ENCODE peak calls at places on chromosome 16, in nine cellular contexts. C, M, R, N, K, U, L, Y and T are unnamed samples. For H3K4me1, the result is how much of the 10 kb centered on the place peaks cover.

GRCh38 chr16:87681990-87682570 is 79.8 kb downstream of the JPH3 start:
- DNase-seq in L (no peak), Y (no peak), U (no peak), N (peak), R (no peak), K (no peak), M (no peak), C (no peak), T (no peak)

GRCh38 chr16:29760567-29761279 is 14.9 kb upstream of the C16orf54 start:
- DNase-seq in K (peak), Y (no peak), U (no peak), N (no peak), C (no peak), M (no peak), L (no peak), R (no peak), T (no peak)

GRCh38 chr16:414395-415169 is 10.9 kb upstream of the RAB11FIP3 start:
- DNase-seq in Y (no peak), K (no peak), L (no peak), C (no peak), N (peak), R (no peak), U (no peak), M (no peak), T (no peak)

GRCh38 chr16:82761858-82762257 is 135.1 kb downstream of the CDH13 start:
- DNase-seq in U (no peak), K (peak), Y (no peak), L (no peak), R (no peak), M (no peak), C (no peak), N (no peak), T (no peak)

GRCh38 chr16:22327446-22327775 is 30.2 kb downstream of the POLR3E start:
- DNase-seq in M (no peak), C (no peak), N (no peak), U (no peak), K (no peak), Y (no peak), L (no peak), R (no peak), T (no peak)

GRCh38 chr16:50644730-50645129 is 36.4 kb downstream of the SNX20 start:
- DNase-seq in Y (peak), K (peak), L (peak), U (no peak), N (no peak), M (peak), C (no peak), R (no peak), T (no peak)

GRCh38 chr16:88005148-88005547 is 53.9 kb downstream of the BANP start:
- DNase-seq in N (peak), M (no peak), U (no peak), C (no peak), R (no peak), L (no peak), K (no peak), Y (no peak), T (no peak)

GRCh38 chr16:67419502-67419901 is 3.2 kb upstream of the ZDHHC1 start:
- DNase-seq in N (no peak), Y (no peak), C (no peak), L (no peak), K (no peak), U (no peak), R (no peak), M (no peak), T (no peak)

GRCh38 chr16:75320435-75320834 is 69.0 kb upstream of the BCAR1 start:
- DNase-seq in L (no peak), N (no peak), U (no peak), M (no peak), K (peak), R (no peak), C (no peak), Y (no peak), T (no peak)

GRCh38 chr16:85396879-85397871 is 215.9 kb upstream of the GSE1 start:
- DNase-seq in K (no peak), L (no peak), C (peak), N (peak), R (peak), U (no peak), Y (no peak), M (no peak), T (peak)

GRCh38 chr16:69563605-69564580 is 1.9 kb upstream of the NFAT5 start:
- DNase-seq in L (no peak), Y (no peak), R (no peak), N (no peak), C (no peak), K (no peak), U (no peak), M (no peak), T (no peak)

GRCh38 chr16:69567031-69567680 is 1.4 kb downstream of the NFAT5 start:
- DNase-seq in M (no peak), R (no peak), N (no peak), C (no peak), Y (no peak), U (no peak), K (peak), L (no peak), T (no peak)

GRCh38 chr16:69564845-69565610 is 738 bp upstream of the NFAT5 start:
- DNase-seq in R (no peak), K (no peak), U (no peak), L (no peak), Y (no peak), C (no peak), N (no peak), M (no peak), T (no peak)

GRCh38 chr16:69565611-69566436 is at the start of gene NFAT5:
- DNase-seq in C (peak), R (peak), K (peak), U (peak), Y (peak), N (peak), L (peak), M (peak), T (peak)

GRCh38 chr16:69566437-69567030 is 768 bp downstream of the NFAT5 start:
- DNase-seq in K (peak), M (peak), R (peak), C (peak), L (peak), U (no peak), Y (peak), N (peak), T (peak)
- TF ChIP-seq POLR2A in K (peak), M (no peak), R (no peak), C (peak), L (peak), U (no peak), Y (no peak), N (no peak), T (no peak)

GRCh38 chr16:4656221-4656620 is 31.6 kb downstream of the MGRN1 start:
- DNase-seq in R (no peak), L (no peak), U (no peak), M (no peak), Y (no peak), C (no peak), K (no peak), N (no peak), T (no peak)

GRCh38 chr16:4653981-4654380 is 29.4 kb downstream of the MGRN1 start:
- DNase-seq in M (no peak), L (peak), Y (peak), N (no peak), K (peak), U (no peak), R (no peak), C (no peak), T (no peak)

GRCh38 chr16:4655801-4656200 is 31.2 kb downstream of the MGRN1 start:
- DNase-seq in U (no peak), Y (no peak), K (no peak), M (no peak), R (no peak), L (no peak), N (no peak), C (no peak), T (no peak)

GRCh38 chr16:4654946-4655590 is 30.4 kb downstream of the MGRN1 start:
- DNase-seq in U (no peak), Y (no peak), N (no peak), R (no peak), K (no peak), M (no peak), C (no peak), L (no peak), T (no peak)

DNA sequence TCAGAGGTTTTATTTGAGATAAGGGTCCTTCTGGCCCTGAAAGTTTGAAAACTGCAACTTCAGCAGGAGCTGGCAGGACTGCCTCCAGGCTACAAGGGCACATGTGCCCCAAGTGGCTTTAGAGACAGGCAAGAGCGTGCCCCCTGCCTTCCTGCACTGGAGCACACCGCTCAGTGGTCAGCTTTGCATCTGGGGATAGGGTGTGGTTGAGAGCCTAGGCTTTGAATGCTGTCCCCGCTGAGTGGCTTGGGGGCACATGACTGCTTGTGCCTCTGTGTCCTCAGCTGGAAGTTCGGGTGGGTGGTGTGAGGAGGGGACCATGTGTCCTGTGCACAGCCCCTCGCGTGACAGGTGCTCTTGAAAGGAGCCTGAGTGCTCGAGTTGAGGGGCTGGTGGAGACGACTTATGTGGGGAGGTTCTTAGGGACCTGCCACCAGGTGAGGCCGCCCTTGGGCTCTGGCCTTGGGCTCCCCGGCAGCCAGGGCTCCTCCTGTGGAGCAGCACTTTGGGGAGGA is 29.8 kb downstream of the MGRN1 start:
- DNase-seq in M (no peak), L (no peak), K (peak), Y (peak), R (no peak), U (no peak), N (no peak), C (no peak), T (no peak)
- H3K4me1 ChIP-seq in M (under half), L (under half), K (under half), Y (half or more), R (under half), U (under half), N (under half), C (under half), T (under half)

GRCh38 chr16:55478827-55479559 is at the start of gene MMP2:
- DNase-seq in C (peak), L (peak), U (peak), K (peak), Y (peak), R (no peak), N (no peak), M (peak), T (peak)
- TF ChIP-seq POLR2A in C (no peak), L (no peak), U (no peak), K (no peak), Y (no peak), R (no peak), N (no peak), M (no peak), T (no peak)

GRCh38 chr16:68526782-68527145 is 12.3 kb upstream of the ZFP90 start:
- DNase-seq in L (no peak), R (peak), U (no peak), K (no peak), M (no peak), C (no peak), N (no peak), Y (no peak), T (no peak)
- H3K4me1 ChIP-seq in L (under half), R (under half), U (under half), K (under half), M (under half), C (under half), N (under half), Y (under half), T (under half)

GRCh38 chr16:8893426-8893825 is 11.3 kb downstream of the LITAFD start:
- DNase-seq in R (peak), Y (no peak), M (no peak), C (no peak), K (no peak), N (no peak), L (no peak), U (no peak), T (no peak)

GRCh38 chr16:8894736-8895334 is 12.7 kb downstream of the LITAFD start:
- DNase-seq in U (no peak), M (no peak), C (no peak), K (no peak), Y (no peak), R (peak), L (no peak), N (no peak), T (no peak)

GRCh38 chr16:8892101-8892575 is 10.0 kb downstream of the LITAFD start:
- DNase-seq in L (no peak), K (no peak), N (no peak), U (no peak), R (peak), M (no peak), C (peak), Y (no peak), T (no peak)

GRCh38 chr16:8890549-8890921 is 8.4 kb downstream of the LITAFD start:
- DNase-seq in K (no peak), C (no peak), M (no peak), Y (no peak), N (no peak), L (no peak), R (no peak), U (no peak), T (no peak)

GRCh38 chr16:8893976-8894690 is 12.0 kb downstream of the LITAFD start:
- DNase-seq in Y (no peak), C (peak), U (no peak), N (no peak), R (peak), K (no peak), L (no peak), M (no peak), T (no peak)
- TF ChIP-seq POLR2A in Y (no peak), C (no peak), U (no peak), N (no peak), R (no peak), K (no peak), L (no peak), M (no peak), T (no peak)

GRCh38 chr16:81646561-81646960 is 132.5 kb upstream of the PLCG2 start:
- DNase-seq in C (no peak), L (no peak), R (no peak), N (no peak), K (no peak), U (no peak), Y (no peak), M (no peak), T (no peak)
- H3K4me1 ChIP-seq in C (under half), L (under half), R (under half), N (under half), K (under half), U (under half), Y (under half), M (under half), T (under half)